ENCODE peak calls at places on chromosomes 7 and 10, in nine cellular contexts. X is cardiac fibroblast, W is choroid plexus epithelial cell, T is AG09309, M is BJ, E is fibroblast of lung, R is fibroblast of the aortic adventitia, O is A549, B is bronchial epithelial cell. Z is an unnamed sample.

GRCh38 chr10:126496771-126497545 is 108.7 kb upstream of the ADAM12 start:
- DNase-seq in X (no peak), W (peak; percentile 19), T (no peak), M (no peak), E (no peak), R (no peak), O (no peak), B (no peak), Z (no peak)

GRCh38 chr7:77321300-77321699 is 94.8 kb downstream of the GSAP start:
- DNase-seq in X (peak; percentile 63), W (no peak), T (peak; percentile 29), M (peak; percentile 28), E (no peak), R (no peak), O (no peak), B (no peak), Z (no peak)

GRCh38 chr10:69048103-69048502 is 39.8 kb upstream of the SRGN start:
- DNase-seq in X (peak; percentile 33), W (peak; percentile 53), T (no peak), M (no peak), E (no peak), R (no peak), O (no peak), B (peak; percentile 67), Z (no peak)

GRCh38 chr7:151930695-151931094 is 25.6 kb upstream of the GALNTL5 start:
- DNase-seq in X (no peak), W (no peak), T (no peak), M (no peak), E (no peak), R (no peak), O (no peak), B (no peak), Z (peak; percentile 4)

GRCh38 chr7:97167749-97168148 is 50.3 kb downstream of the SDHAF3 start:
- DNase-seq in X (no peak), W (no peak), T (no peak), M (no peak), E (no peak), R (no peak), O (no peak), B (no peak), Z (no peak)

GRCh38 chr7:108009873-108010272 is 6.9 kb upstream of the LAMB1 start:
- DNase-seq in X (no peak), W (no peak), T (no peak), M (no peak), E (no peak), R (no peak), O (no peak), B (no peak), Z (no peak)

GRCh38 chr7:87342231-87342630 is 3.2 kb upstream of the CROT start:
- DNase-seq in X (no peak), W (no peak), T (no peak), M (no peak), E (peak; percentile 60), R (no peak), O (no peak), B (no peak), Z (no peak)

GRCh38 chr10:71751515-71752224 is 21.6 kb downstream of the VSIR start:
- DNase-seq in X (no peak), W (no peak), T (no peak), M (no peak), E (no peak), R (no peak), O (no peak), B (no peak), Z (no peak)

GRCh38 chr10:110208614-110209398 is 1.4 kb downstream of the MXI1 start:
- DNase-seq in X (peak; percentile 48), W (peak; percentile 53), T (no peak), M (no peak), E (peak; percentile 27), R (peak; percentile 47), O (peak; percentile 57), B (peak; percentile 46), Z (peak; percentile 45)

GRCh38 chr10:102118867-102119266 is 1.3 kb downstream of the LDB1 start:
- DNase-seq in X (peak; percentile 54), W (no peak), T (no peak), M (no peak), E (peak; percentile 12), R (peak; percentile 33), O (no peak), B (no peak), Z (peak; percentile 56)

GRCh38 chr7:2924866-2925840 is 81.0 kb upstream of the GNA12 start:
- DNase-seq in X (peak; percentile 13), W (peak; percentile 11), T (no peak), M (no peak), E (no peak), R (peak; percentile 10), O (no peak), B (no peak), Z (peak; percentile 27)

GRCh38 chr7:156625585-156625984 is 15.0 kb upstream of the RNF32 start:
- DNase-seq in X (no peak), W (no peak), T (no peak), M (no peak), E (no peak), R (no peak), O (no peak), B (no peak), Z (no peak)

GRCh38 chr7:21749318-21749717 is 196.4 kb downstream of the CDCA7L start:
- DNase-seq in X (no peak), W (no peak), T (no peak), M (no peak), E (no peak), R (no peak), O (no peak), B (no peak), Z (no peak)

DNA sequence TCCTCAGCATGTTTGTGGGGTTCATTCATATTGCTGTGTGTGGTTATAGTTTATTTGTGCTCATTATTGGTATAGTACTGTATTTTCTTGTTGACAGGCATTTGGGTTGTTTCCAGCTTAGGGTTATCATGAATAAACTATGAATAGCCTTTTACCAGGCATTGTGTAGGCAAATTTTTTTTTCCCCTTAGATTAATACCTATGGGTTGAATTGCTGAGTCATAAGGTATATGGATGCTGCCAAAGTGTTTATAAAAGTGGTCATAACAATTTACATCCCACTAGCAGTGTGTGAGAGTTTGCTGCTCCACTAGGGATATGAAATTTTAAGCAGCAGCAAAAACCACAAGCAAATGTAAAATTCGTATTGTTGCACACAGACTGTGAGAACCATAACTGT is 175.0 kb downstream of the PLPP4 start:
- DNase-seq in X (peak; percentile 0), W (no peak), T (no peak), M (no peak), E (peak; percentile 34), R (peak; percentile 21), O (no peak), B (no peak), Z (no peak)
- H3K4me3 ChIP-seq in X (no peak overlapping the region), W (no peak overlapping the region), T (no peak overlapping the region), M (no peak overlapping the region), E (no peak overlapping the region), R (no peak overlapping the region), O (no peak overlapping the region), B (no peak overlapping the region), Z (no peak overlapping the region)

DNA sequence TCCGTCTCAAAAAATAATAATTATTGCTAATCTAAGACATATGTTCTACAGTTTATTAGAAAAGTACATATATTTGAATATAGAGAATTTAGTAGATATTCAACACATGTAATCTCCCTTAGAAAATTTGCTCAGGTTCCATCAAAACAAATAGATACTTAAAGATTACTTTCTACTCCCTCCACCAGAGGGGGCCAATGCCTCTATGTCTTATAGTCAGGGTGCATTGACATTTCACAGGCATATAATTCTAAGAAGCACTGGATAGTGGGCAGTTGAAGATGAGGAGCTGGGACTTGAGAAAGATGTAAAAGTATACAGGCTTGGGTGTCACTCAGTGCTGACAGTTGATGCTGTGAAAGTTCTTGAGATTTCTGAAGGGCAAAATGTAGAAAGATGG is 301.6 kb upstream of the HPS1 start:
- DNase-seq in X (peak; percentile 28), W (peak; percentile 26), T (no peak), M (no peak), E (no peak), R (no peak), O (no peak), B (peak; percentile 40), Z (peak; percentile 21)
- TF ChIP-seq CTCF in X (peak; percentile 8), W (peak; percentile 28), T (peak; percentile 32), M (peak; percentile 55), E (peak; percentile 62), R (no peak), O (no peak), B (peak; percentile 9), Z (peak; percentile 34)

GRCh38 chr7:98227939-98228338 is 16.7 kb downstream of the BHLHA15 start:
- DNase-seq in X (no peak), W (no peak), T (no peak), M (no peak), E (no peak), R (no peak), O (no peak), B (no peak), Z (no peak)
- H3K4me3 ChIP-seq in X (no peak overlapping the region), W (no peak overlapping the region), T (no peak overlapping the region), M (no peak overlapping the region), E (no peak overlapping the region), R (no peak overlapping the region), O (no peak overlapping the region), B (no peak overlapping the region), Z (no peak overlapping the region)

DNA sequence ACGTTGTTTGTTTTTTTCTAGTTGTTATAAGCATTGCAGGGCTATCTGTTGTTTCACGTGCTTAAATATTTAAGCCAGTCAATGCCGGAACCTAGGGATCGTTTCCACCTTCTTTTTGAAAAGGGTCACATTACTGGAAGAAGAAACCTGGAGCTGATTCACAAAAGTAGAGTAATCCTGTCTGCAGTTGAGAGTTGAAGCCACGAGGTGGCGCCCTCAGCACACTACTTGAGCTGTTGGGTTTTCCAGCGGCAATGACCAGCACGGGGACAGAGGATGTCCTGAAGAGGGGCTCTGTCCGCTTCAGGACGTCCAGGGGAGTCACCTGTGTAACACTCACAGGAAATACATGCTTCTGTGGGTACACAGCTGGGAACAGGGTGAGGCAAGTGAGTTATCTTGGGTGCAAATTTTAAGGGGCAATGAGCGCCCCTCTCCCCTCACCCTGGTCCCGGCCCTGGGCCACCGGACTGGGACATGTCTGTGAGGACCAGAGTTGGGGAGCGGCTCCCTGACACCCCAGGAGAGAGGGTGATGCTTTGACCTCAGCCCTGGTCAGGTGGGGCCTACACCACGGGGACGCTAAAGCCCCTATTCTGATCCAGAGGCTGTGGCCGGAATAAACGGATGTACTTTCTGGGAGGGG is 26.3 kb upstream of the WDFY4 start:
- DNase-seq in X (peak; percentile 73), W (peak; percentile 77), T (no peak), M (no peak), E (peak; percentile 36), R (peak; percentile 70), O (peak; percentile 66), B (peak; percentile 48), Z (peak; percentile 73)
- TF ChIP-seq CTCF in X (peak; percentile 87), W (peak; percentile 92), T (peak; percentile 91), M (peak; percentile 92), E (peak; percentile 93), R (peak; percentile 92), O (peak; percentile 89), B (peak; percentile 88), Z (peak; percentile 90)

Z was measured in fibroblast of pulmonary artery.